ENCODE peak calls at places on chromosomes 1 and 21, in nine cellular contexts. D is activated naive CD4-positive, alpha-beta T cell treated with anti-CD3 and anti-CD28 coated beads, Interleukin-2, amount 10 ng/mL, durations not matched to agents 7 days and 5 days; Y is fibroblast of mammary gland; Q is amniotic epithelial cell; O is AML-193; N is cardiac septum; T is cardiac fibroblast; A is NCI-H1105; J is HTR-8/SVneo. X is an unnamed sample.

GRCh38 chr1:165828581-165829329 is 1.3 kb downstream of the UCK2 start:
- DNase-seq in D (peak; percentile 21), Y (peak; percentile 88), Q (peak; percentile 87), O (peak; percentile 45), N (peak; percentile 77), T (peak; percentile 86), A (peak; percentile 75), J (peak; percentile 68), X (peak; percentile 75)

GRCh38 chr21:36188937-36189336 is 32.3 kb downstream of the DOP1B start:
- DNase-seq in D (no peak), Y (no peak), Q (no peak), O (no peak), N (no peak), T (no peak), A (no peak), J (no peak), X (no peak)

GRCh38 chr1:165185161-165185889 is 171.2 kb downstream of the LMX1A start:
- DNase-seq in D (no peak), Y (no peak), Q (no peak), O (no peak), N (no peak), T (no peak), A (no peak), J (no peak), X (no peak)

GRCh38 chr1:68293609-68294353 is 61.5 kb upstream of the WLS start:
- DNase-seq in D (no peak), Y (peak; percentile 23), Q (peak; percentile 92), O (no peak), N (no peak), T (peak; percentile 30), A (no peak), J (peak; percentile 50), X (peak; percentile 63)

GRCh38 chr1:186043276-186043675 is 309.1 kb downstream of the HMCN1 start:
- DNase-seq in D (no peak), Y (no peak), Q (no peak), O (no peak), N (no peak), T (no peak), A (no peak), J (no peak), X (no peak)

GRCh38 chr1:230310381-230311163 is 115.6 kb downstream of the PGBD5 start:
- DNase-seq in D (peak; percentile 74), Y (peak; percentile 72), Q (peak; percentile 52), O (peak; percentile 64), N (peak; percentile 82), T (peak; percentile 83), A (peak; percentile 20), J (peak; percentile 87), X (peak; percentile 32)

GRCh38 chr1:159854693-159855192 is 7.7 kb downstream of the VSIG8 start:
- DNase-seq in D (peak; percentile 84), Y (peak; percentile 81), Q (peak; percentile 84), O (peak; percentile 36), N (peak; percentile 92), T (peak; percentile 86), A (no peak), J (peak; percentile 65), X (peak; percentile 37)

GRCh38 chr1:208080396-208081276 is 163.5 kb downstream of the PLXNA2 start:
- DNase-seq in D (no peak), Y (no peak), Q (no peak), O (no peak), N (no peak), T (no peak), A (no peak), J (no peak), X (no peak)

GRCh38 chr1:157782946-157783345 is 6.0 kb upstream of the FCRL2 start:
- DNase-seq in D (no peak), Y (no peak), Q (no peak), O (peak; percentile 71), N (no peak), T (no peak), A (no peak), J (no peak), X (no peak)

GRCh38 chr1:163737261-163737660 is 415.5 kb downstream of the NUF2 start:
- DNase-seq in D (no peak), Y (no peak), Q (no peak), O (no peak), N (no peak), T (no peak), A (no peak), J (no peak), X (no peak)

GRCh38 chr1:186302378-186302920 is 72.6 kb downstream of the TPR start:
- DNase-seq in D (no peak), Y (peak; percentile 24), Q (peak; percentile 28), O (no peak), N (no peak), T (no peak), A (no peak), J (no peak), X (no peak)

GRCh38 chr1:24126023-24126671 is 14.2 kb upstream of the MYOM3 start:
- DNase-seq in D (no peak), Y (peak; percentile 48), Q (peak; percentile 53), O (no peak), N (no peak), T (peak; percentile 42), A (no peak), J (no peak), X (no peak)

GRCh38 chr1:36067871-36068270 is 16.0 kb upstream of the TEKT2 start:
- DNase-seq in D (no peak), Y (no peak), Q (no peak), O (no peak), N (no peak), T (no peak), A (no peak), J (no peak), X (no peak)

GRCh38 chr1:109834951-109835350 is 71.2 kb upstream of the EPS8L3 start:
- DNase-seq in D (no peak), Y (no peak), Q (no peak), O (no peak), N (no peak), T (no peak), A (no peak), J (no peak), X (no peak)

GRCh38 chr1:5480906-5481305 is 511.3 kb downstream of the NPHP4 start:
- DNase-seq in D (no peak), Y (no peak), Q (no peak), O (no peak), N (no peak), T (no peak), A (no peak), J (no peak), X (no peak)

X was measured in amniotic stem cell.